ENCODE peak calls at places on chromosome 10, in six cellular contexts. W is endothelial cell, S is anterior cingulate cortex, R is amniotic stem cell, Z is Calu3, X is germinal center. H is an unnamed sample.
A peak's percentile ranks its signal among the peaks of the same experiment; 100 is the strongest.

GRCh38 chr10:24947304-24948097 is 4.9 kb downstream of the PRTFDC1 start:
- DNase-seq in S (no peak), R (no peak), X (no peak), W (no peak), Z (no peak), H (no peak)

GRCh38 chr10:132070724-132071123 is 5.0 kb downstream of the JAKMIP3 start:
- DNase-seq in Z (no peak), W (no peak), R (no peak), X (no peak), S (no peak), H (no peak)

GRCh38 chr10:31129261-31129660 is 97.6 kb upstream of the ZNF438 start:
- DNase-seq in S (peak; percentile 27), X (no peak), R (no peak), Z (no peak), W (no peak), H (no peak)

GRCh38 chr10:95237376-95238170 is 43.5 kb downstream of the ACSM6 start:
- DNase-seq in S (no peak), X (no peak), Z (no peak), W (no peak), R (no peak), H (no peak)

GRCh38 chr10:125086716-125087115 is 73.6 kb downstream of the CTBP2 start:
- DNase-seq in S (no peak), Z (no peak), R (no peak), W (no peak), X (no peak), H (no peak)

GRCh38 chr10:27068217-27068891 is 31.9 kb downstream of the ANKRD26 start:
- DNase-seq in X (no peak), R (no peak), Z (no peak), W (no peak), S (no peak), H (no peak)

GRCh38 chr10:110488124-110488681 is 9.5 kb upstream of the DUSP5 start:
- DNase-seq in W (no peak), S (no peak), R (no peak), X (no peak), Z (no peak), H (no peak)

GRCh38 chr10:29951441-29951931 is 107.9 kb downstream of the JCAD start:
- DNase-seq in R (no peak), X (no peak), W (no peak), Z (no peak), S (no peak), H (no peak)

GRCh38 chr10:4271193-4271592 is 486.2 kb upstream of the KLF6 start:
- DNase-seq in S (no peak), W (no peak), R (no peak), Z (no peak), X (no peak), H (no peak)

GRCh38 chr10:8056891-8057331 is 2.4 kb downstream of the GATA3 start:
- DNase-seq in W (no peak), R (no peak), S (no peak), Z (no peak), X (no peak), H (no peak)

GRCh38 chr10:61452655-61453641 is at the start of gene TMEM26:
- DNase-seq in X (no peak), S (no peak), W (peak; percentile 29), Z (no peak), R (no peak), H (no peak)

GRCh38 chr10:119285495-119286267 is 78.3 kb downstream of the GRK5 start:
- DNase-seq in X (no peak), Z (no peak), W (no peak), S (no peak), R (no peak), H (no peak)

GRCh38 chr10:61729596-61729995 is 66.9 kb downstream of the CABCOCO1 start:
- DNase-seq in W (no peak), Z (no peak), X (no peak), R (no peak), S (no peak), H (no peak)

GRCh38 chr10:47458466-47459154 is 25.3 kb downstream of the ANXA8 start:
- DNase-seq in R (no peak), S (no peak), W (no peak), X (no peak), Z (no peak), H (no peak)

GRCh38 chr10:34473174-34474059 is 341.7 kb downstream of the PARD3 start:
- DNase-seq in W (no peak), S (no peak), Z (no peak), X (no peak), R (no peak), H (no peak)

GRCh38 chr10:19874791-19875190 is 58.6 kb downstream of the PLXDC2 start:
- DNase-seq in X (no peak), S (no peak), R (no peak), W (no peak), Z (no peak), H (no peak)

GRCh38 chr10:18737236-18737635 is 78.0 kb downstream of the ARL5B start:
- DNase-seq in S (no peak), W (no peak), X (no peak), R (no peak), Z (no peak), H (no peak)

GRCh38 chr10:22252801-22253577 is 35.2 kb upstream of the EBLN1 start:
- DNase-seq in Z (peak; percentile 27), S (peak; percentile 62), X (peak; percentile 11), R (no peak), W (peak; percentile 39), H (no peak)

GRCh38 chr10:3067859-3068179 is 471 bp downstream of the PFKP start:
- DNase-seq in W (no peak), R (no peak), X (peak; percentile 27), S (no peak), Z (no peak), H (no peak)

GRCh38 chr10:100779329-100779728 is 33.9 kb downstream of the PAX2 start:
- DNase-seq in S (no peak), W (no peak), Z (no peak), R (no peak), X (no peak), H (no peak)

GRCh38 chr10:133590226-133590969 is 25.0 kb upstream of the SYCE1 start:
- DNase-seq in W (no peak), S (no peak), X (no peak), Z (no peak), R (no peak), H (no peak)

GRCh38 chr10:42969147-42969546 is 107.7 kb upstream of the RET start:
- DNase-seq in Z (no peak), X (no peak), R (no peak), S (no peak), W (no peak), H (no peak)

GRCh38 chr10:124453965-124454610 is 4.3 kb upstream of the NKX1-2 start:
- DNase-seq in X (no peak), Z (no peak), S (no peak), R (no peak), W (no peak), H (no peak)

GRCh38 chr10:72784551-72785421 is 92.8 kb downstream of the MCU start:
- DNase-seq in S (peak; percentile 27), R (peak; percentile 33), Z (peak; percentile 80), W (peak; percentile 50), X (no peak), H (no peak)

GRCh38 chr10:36171546-36171945 is 529.5 kb upstream of the FZD8 start:
- DNase-seq in R (no peak), Z (no peak), W (no peak), X (no peak), S (no peak), H (no peak)

GRCh38 chr10:59595584-59595983 is 114.1 kb downstream of the SLC16A9 start:
- DNase-seq in W (no peak), S (no peak), Z (no peak), X (no peak), R (no peak), H (peak; percentile 28)

GRCh38 chr10:130430852-130431704 is 294.9 kb downstream of the GLRX3 start:
- DNase-seq in S (no peak), W (no peak), R (no peak), X (no peak), Z (no peak), H (no peak)

GRCh38 chr10:79483299-79483698 is 29.0 kb upstream of the EIF5AL1 start:
- DNase-seq in X (no peak), R (no peak), S (no peak), Z (no peak), W (no peak), H (no peak)

H was measured in T1000.